ENCODE peak calls at places on chromosome 15, in ten cellular contexts. G is CD8-positive, alpha-beta memory T cell; V is endothelial cell; C is activated naive CD4-positive, alpha-beta T cell; L is right atrium auricular region; R is activated effector memory CD4-positive, alpha-beta T cell treated with Interleukin-2 at 50 U/mL for 16 hours; O is GM10248; F is GM06990; N is iris pigment epithelial cell; W is stimulated activated CD4-positive, alpha-beta T cell treated with anti-CD3 and anti-CD28 coated beads, Interleukin-4, amount 100 ng/mL, for 24 hours. Z is an unnamed sample.

GRCh38 chr15:85047271-85047948 is 65.8 kb downstream of the PDE8A start:
- DNase-seq in G (peak; percentile 26), V (peak; percentile 62), C (no peak), L (peak; percentile 66), R (no peak), O (no peak), F (no peak), N (peak; percentile 99), W (no peak), Z (no peak)

GRCh38 chr15:39682366-39682765 is 100.3 kb downstream of the FSIP1 start:
- DNase-seq in G (no peak), V (no peak), C (no peak), L (no peak), R (no peak), O (no peak), F (no peak), N (peak; percentile 26), W (no peak), Z (no peak)

GRCh38 chr15:42137461-42138261 is 18.8 kb downstream of the PLA2G4F start:
- DNase-seq in G (peak; percentile 4), V (peak; percentile 40), C (no peak), L (no peak), R (no peak), O (peak; percentile 67), F (no peak), N (peak; percentile 51), W (peak; percentile 9), Z (no peak)

GRCh38 chr15:26665950-26666921 is 106.6 kb downstream of the GABRB3 start:
- DNase-seq in G (no peak), V (peak; percentile 25), C (no peak), L (no peak), R (no peak), O (no peak), F (no peak), N (no peak), W (no peak), Z (no peak)

GRCh38 chr15:98671060-98672008 is 23.0 kb downstream of the IGF1R start:
- DNase-seq in G (no peak), V (no peak), C (no peak), L (peak; percentile 58), R (no peak), O (no peak), F (no peak), N (peak; percentile 85), W (no peak), Z (no peak)

GRCh38 chr15:56719021-56719612 is 14.2 kb downstream of the ZNF280D start:
- DNase-seq in G (no peak), V (no peak), C (no peak), L (no peak), R (no peak), O (no peak), F (no peak), N (no peak), W (no peak), Z (no peak)

GRCh38 chr15:83310521-83311456 is 26.3 kb upstream of the BNC1 start:
- DNase-seq in G (no peak), V (no peak), C (no peak), L (no peak), R (no peak), O (no peak), F (no peak), N (peak; percentile 53), W (no peak), Z (no peak)

GRCh38 chr15:41648097-41648496 is 12.1 kb upstream of the MGA start:
- DNase-seq in G (no peak), V (no peak), C (no peak), L (no peak), R (no peak), O (no peak), F (no peak), N (no peak), W (no peak), Z (no peak)

GRCh38 chr15:70474682-70475438 is 288.5 kb downstream of the UACA start:
- DNase-seq in G (peak; percentile 22), V (no peak), C (no peak), L (peak; percentile 83), R (no peak), O (no peak), F (no peak), N (peak; percentile 93), W (peak; percentile 26), Z (peak; percentile 73)

GRCh38 chr15:79527821-79528220 is 95.7 kb downstream of the MINAR1 start:
- DNase-seq in G (no peak), V (no peak), C (no peak), L (no peak), R (no peak), O (no peak), F (no peak), N (no peak), W (no peak), Z (no peak)

GRCh38 chr15:48373855-48374421 is 42.7 kb downstream of the DUT start:
- DNase-seq in G (no peak), V (no peak), C (no peak), L (peak; percentile 79), R (no peak), O (no peak), F (no peak), N (peak; percentile 95), W (no peak), Z (no peak)

GRCh38 chr15:94206463-94207167 is 24.7 kb upstream of the MCTP2 start:
- DNase-seq in G (no peak), V (no peak), C (no peak), L (no peak), R (no peak), O (no peak), F (no peak), N (peak; percentile 30), W (peak; percentile 28), Z (no peak)

GRCh38 chr15:35481992-35482391 is 64.0 kb downstream of the DPH6 start:
- DNase-seq in G (no peak), V (no peak), C (no peak), L (no peak), R (no peak), O (no peak), F (no peak), N (peak; percentile 86), W (no peak), Z (no peak)